ENCODE peak calls at places on chromosome 7, in seven cellular contexts. B is H1, X is NB4, J is WTC11, L is endothelial cell of umbilical vein, Z is A549, S is K562. C is an unnamed sample.

GRCh38 chr7:13279854-13280435 is 592.5 kb downstream of the ARL4A start:
- DNase-seq in J (no peak), X (peak; percentile 41), B (no peak), L (peak; percentile 24), Z (peak; percentile 33), S (no peak), C (peak; percentile 15)

GRCh38 chr7:154304231-154304630 is 252.0 kb downstream of the DPP6 start:
- DNase-seq in S (no peak), X (no peak), Z (no peak), J (no peak), L (no peak), B (no peak), C (no peak)

GRCh38 chr7:143914938-143915337 is 13.0 kb upstream of the TCAF1 start:
- DNase-seq in Z (no peak), L (no peak), J (no peak), X (no peak), S (no peak), B (no peak), C (no peak)

GRCh38 chr7:1100386-1100785 is 12.5 kb downstream of the GPER1 start:
- DNase-seq in X (no peak), S (no peak), J (no peak), L (peak; percentile 31), Z (no peak), B (no peak), C (no peak)

GRCh38 chr7:134766779-134767566 is 12.5 kb upstream of the CALD1 start:
- DNase-seq in B (no peak), S (no peak), J (no peak), Z (no peak), X (no peak), L (no peak), C (no peak)

GRCh38 chr7:507623-508305 is 11.9 kb downstream of the PDGFA start:
- DNase-seq in J (no peak), L (no peak), Z (no peak), S (no peak), B (no peak), X (no peak), C (no peak)

GRCh38 chr7:129805086-129805719 is 147.6 kb downstream of the UBE2H start:
- DNase-seq in J (no peak), L (no peak), Z (no peak), B (no peak), S (peak; percentile 36), X (peak; percentile 32), C (no peak)

GRCh38 chr7:140048989-140049338 is 13.8 kb downstream of the PARP12 start:
- DNase-seq in X (no peak), Z (no peak), S (no peak), J (no peak), B (peak; percentile 19), L (no peak), C (no peak)

GRCh38 chr7:41930538-41931262 is 227.8 kb upstream of the INHBA start:
- DNase-seq in Z (no peak), B (no peak), S (no peak), J (no peak), X (peak; percentile 25), L (no peak), C (no peak)

GRCh38 chr7:40918701-40919271 is 784.0 kb downstream of the SUGCT start:
- DNase-seq in Z (peak; percentile 17), J (no peak), L (no peak), X (no peak), S (no peak), B (no peak), C (no peak)

DNA sequence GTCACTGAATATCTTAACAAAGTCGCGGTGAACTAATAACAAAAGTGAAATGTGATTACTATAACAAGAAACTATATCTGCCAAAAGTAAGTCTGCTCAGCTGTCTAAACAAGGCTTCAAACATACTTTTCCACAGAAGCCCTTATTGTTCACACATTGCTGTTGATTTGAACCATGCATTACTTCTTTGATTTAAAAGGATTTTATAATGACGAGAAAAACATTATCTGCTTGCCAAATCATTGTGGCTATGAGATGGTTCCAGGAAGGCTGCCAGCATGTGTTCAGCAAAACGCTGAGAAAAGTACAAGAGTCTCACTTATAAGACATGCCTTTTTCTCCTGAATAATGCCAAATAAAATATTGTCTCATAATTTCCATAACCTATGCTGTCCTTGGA is 24.4 kb downstream of the RNF133 start:
- DNase-seq in L (peak; percentile 87), Z (no peak), S (no peak), J (no peak), X (no peak), B (no peak), C (no peak)
- TF ChIP-seq MAX in L (no peak), Z (no peak), S (no peak), J (no peak), X (no peak), B (no peak), C (no peak)

GRCh38 chr7:127587663-127588018 is 570 bp upstream of the ARF5 start:
- DNase-seq in B (no peak), S (no peak), Z (no peak), L (no peak), J (peak; percentile 29), X (no peak), C (no peak)
- TF ChIP-seq MAX in B (no peak), S (no peak), Z (no peak), L (no peak), J (no peak), X (no peak), C (no peak)

GRCh38 chr7:128164955-128165670 is 76.0 kb upstream of the LEP start:
- DNase-seq in B (no peak), S (no peak), X (no peak), L (no peak), Z (no peak), J (no peak), C (no peak)

GRCh38 chr7:128165927-128166420 is 75.1 kb upstream of the LEP start:
- DNase-seq in B (no peak), X (no peak), Z (no peak), J (no peak), L (no peak), S (no peak), C (no peak)

GRCh38 chr7:128167316-128167691 is 73.8 kb upstream of the LEP start:
- DNase-seq in X (peak; percentile 51), L (no peak), Z (peak; percentile 60), J (peak; percentile 41), S (peak; percentile 62), B (no peak), C (no peak)

GRCh38 chr7:128167791-128168666 is 73.0 kb upstream of the LEP start:
- DNase-seq in Z (no peak), B (peak; percentile 70), S (no peak), L (no peak), J (peak; percentile 52), X (no peak), C (no peak)

GRCh38 chr7:128166603-128167315 is 74.3 kb upstream of the LEP start:
- DNase-seq in L (no peak), X (no peak), S (no peak), Z (no peak), B (peak; percentile 81), J (peak; percentile 54), C (no peak)
- TF ChIP-seq MAX in L (no peak), X (no peak), S (no peak), Z (no peak), B (no peak), J (peak; percentile 32), C (no peak)

DNA sequence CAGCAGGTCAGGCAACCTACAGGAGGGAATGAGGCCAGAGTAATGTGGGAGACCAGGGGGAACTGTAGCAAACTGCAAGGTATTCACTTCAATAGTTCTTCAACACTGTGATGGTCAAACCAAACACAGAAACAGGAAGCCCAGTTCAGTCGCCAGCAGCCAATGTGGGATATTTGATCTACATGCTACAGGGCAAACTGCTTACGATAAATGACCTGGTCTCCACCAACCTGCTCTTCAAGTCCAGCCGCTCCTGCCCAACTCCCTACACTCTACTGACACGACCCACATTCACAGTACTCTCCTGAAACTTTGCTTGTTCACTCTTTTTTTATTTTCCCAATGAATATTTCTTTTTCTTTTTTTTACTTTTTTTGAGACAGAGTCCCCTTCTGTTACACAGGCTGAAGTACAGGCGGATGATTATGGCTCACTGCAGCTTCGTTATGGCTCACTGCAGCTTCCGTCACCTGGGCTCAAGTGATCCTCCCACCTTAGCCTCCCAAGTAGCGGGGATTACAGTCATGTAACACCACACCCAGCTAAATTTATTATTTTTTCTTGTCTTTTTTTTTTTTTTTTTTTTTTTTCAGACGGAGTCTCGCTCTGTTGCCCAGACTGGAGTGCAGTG is 42.1 kb downstream of the MDH2 start:
- DNase-seq in B (no peak), J (no peak), X (no peak), S (no peak), Z (no peak), L (no peak), C (no peak)
- TF ChIP-seq MAX in B (no peak), J (no peak), X (no peak), S (no peak), Z (no peak), L (no peak), C (no peak)

GRCh38 chr7:5700391-5700985 is 81.0 kb downstream of the RNF216 start:
- DNase-seq in J (no peak), L (no peak), S (no peak), B (no peak), Z (no peak), X (no peak), C (no peak)
- TF ChIP-seq MAX in J (no peak), L (no peak), S (no peak), B (no peak), Z (no peak), X (no peak), C (no peak)

GRCh38 chr7:111229951-111230350 is 139.0 kb downstream of the LRRN3 start:
- DNase-seq in Z (peak; percentile 28), B (no peak), J (no peak), X (no peak), S (no peak), L (no peak), C (no peak)
- TF ChIP-seq MAX in Z (no peak), B (no peak), J (no peak), X (no peak), S (no peak), L (no peak), C (no peak)

DNA sequence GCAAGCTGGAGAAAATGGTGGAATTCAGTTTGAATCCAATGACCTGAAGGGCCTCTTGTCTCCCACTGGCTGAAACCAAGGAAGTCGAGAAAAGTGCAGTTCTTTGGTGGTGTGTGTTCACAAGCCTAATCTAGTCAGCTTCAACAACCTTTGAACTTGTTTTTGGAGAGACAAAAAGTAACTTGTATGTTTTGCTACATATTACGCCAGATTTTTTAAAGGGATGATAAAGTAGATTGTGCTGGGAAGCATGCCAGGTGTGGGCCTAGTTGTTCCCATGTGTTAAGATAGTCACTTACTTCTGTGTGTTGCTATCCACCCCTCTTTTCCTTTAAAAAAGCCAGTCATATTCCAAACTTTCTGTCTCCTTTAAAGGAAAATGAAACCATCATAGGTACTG is 79.7 kb upstream of the FAM3C start:
- DNase-seq in J (no peak), Z (no peak), L (no peak), X (no peak), S (no peak), B (no peak), C (no peak)
- TF ChIP-seq MAX in J (no peak), Z (no peak), L (no peak), X (no peak), S (no peak), B (no peak), C (no peak)

GRCh38 chr7:118217068-118217715 is 7.3 kb upstream of the ANKRD7 start:
- DNase-seq in B (no peak), J (no peak), Z (no peak), X (no peak), S (no peak), L (no peak), C (no peak)
- TF ChIP-seq MAX in B (no peak), J (no peak), Z (no peak), X (no peak), S (no peak), L (no peak), C (no peak)

C was measured in HCT116.